ENCODE peak calls at places on chromosomes 7 and 10, in six cellular contexts. B, T, X, N, K and E are unnamed samples.

GRCh38 chr7:50982626-50983025 is 199.9 kb upstream of the GRB10 start:
- DNase-seq in B (no peak), T (no peak), X (no peak), N (no peak), K (no peak), E (no peak)

GRCh38 chr7:128190051-128190640 is 50.9 kb upstream of the LEP start:
- DNase-seq in B (no peak), T (no peak), X (no peak), N (no peak), K (no peak), E (no peak)

GRCh38 chr7:4849390-4849789 is 12.4 kb downstream of the PAPOLB start:
- DNase-seq in B (peak; percentile 27), T (peak; percentile 43), X (peak; percentile 46), N (no peak), K (no peak), E (no peak)

GRCh38 chr7:36670585-36671431 is 53.5 kb downstream of the AOAH start:
- DNase-seq in B (no peak), T (peak; percentile 74), X (peak; percentile 73), N (peak; percentile 33), K (no peak), E (peak; percentile 57)

GRCh38 chr7:139850906-139851305 is 21.8 kb downstream of the TBXAS1 start:
- DNase-seq in B (no peak), T (no peak), X (no peak), N (no peak), K (no peak), E (no peak)

GRCh38 chr7:138324905-138325304 is 135.2 kb upstream of the TRIM24 start:
- DNase-seq in B (peak; percentile 65), T (peak; percentile 21), X (no peak), N (no peak), K (no peak), E (no peak)

GRCh38 chr7:73817121-73817520 is 13.7 kb upstream of the CLDN4 start:
- DNase-seq in B (no peak), T (no peak), X (no peak), N (no peak), K (no peak), E (no peak)

GRCh38 chr10:93916257-93917063 is 22.7 kb downstream of the SLC35G1 start:
- DNase-seq in B (no peak), T (peak; percentile 40), X (peak; percentile 67), N (no peak), K (no peak), E (peak; percentile 26)

GRCh38 chr10:59090804-59091203 is 85.6 kb upstream of the PHYHIPL start:
- DNase-seq in B (no peak), T (no peak), X (no peak), N (no peak), K (no peak), E (no peak)

GRCh38 chr7:113118074-113118959 is at the start of gene SMIM30:
- DNase-seq in B (peak; percentile 76), T (peak; percentile 96), X (peak; percentile 93), N (peak; percentile 82), K (peak; percentile 95), E (peak; percentile 91)

GRCh38 chr7:41491752-41492405 is 211.0 kb downstream of the INHBA start:
- DNase-seq in B (no peak), T (no peak), X (no peak), N (no peak), K (no peak), E (no peak)

GRCh38 chr10:5971886-5972285 is 5.5 kb downstream of the IL15RA start:
- DNase-seq in B (no peak), T (no peak), X (no peak), N (no peak), K (no peak), E (no peak)

GRCh38 chr7:67588631-67589030 is 592.0 kb downstream of the TYW1 start:
- DNase-seq in B (peak; percentile 93), T (no peak), X (no peak), N (no peak), K (no peak), E (no peak)

GRCh38 chr7:50834136-50834535 is 51.4 kb upstream of the GRB10 start:
- DNase-seq in B (no peak), T (no peak), X (no peak), N (no peak), K (no peak), E (no peak)

GRCh38 chr7:51077951-51078350 is 238.7 kb downstream of the COBL start:
- DNase-seq in B (no peak), T (no peak), X (no peak), N (no peak), K (no peak), E (no peak)